ENCODE peak calls at places on chromosomes 11 and 22, in four cellular contexts. One of them, this sample, is unnamed.

GRCh38 chr11:62538470-62539237 is 8.0 kb downstream of the AHNAK start:
- DNase-seq in foreskin fibroblast: no peak
- DNase-seq in AG04450: no peak
- DNase-seq in cardiac muscle cell: no peak
- DNase-seq in this sample: no peak

GRCh38 chr22:19524170-19525115 is at the start of gene CLDN5:
- DNase-seq in AG04450: no peak
- DNase-seq in cardiac muscle cell: peak; percentile 38
- DNase-seq in foreskin fibroblast: peak; percentile 6
- DNase-seq in this sample: no peak

GRCh38 chr11:132258865-132259264 is 888.5 kb downstream of the NTM start:
- DNase-seq in AG04450: no peak
- DNase-seq in cardiac muscle cell: no peak
- DNase-seq in foreskin fibroblast: no peak
- DNase-seq in this sample: no peak

GRCh38 chr11:124115782-124116616 is 749 bp downstream of the VWA5A start:
- DNase-seq in cardiac muscle cell: peak; percentile 18
- DNase-seq in foreskin fibroblast: no peak
- DNase-seq in AG04450: no peak
- DNase-seq in this sample: no peak

GRCh38 chr11:2719831-2720603 is 20.2 kb upstream of the KCNQ1OT1 start:
- DNase-seq in AG04450: no peak
- DNase-seq in foreskin fibroblast: no peak
- DNase-seq in cardiac muscle cell: no peak
- DNase-seq in this sample: no peak

GRCh38 chr22:19821523-19822300 is 33.0 kb downstream of the GNB1L start:
- DNase-seq in foreskin fibroblast: no peak
- DNase-seq in AG04450: no peak
- DNase-seq in cardiac muscle cell: no peak
- DNase-seq in this sample: no peak

GRCh38 chr11:96109265-96110030 is 185.5 kb upstream of the MTMR2 start:
- DNase-seq in AG04450: no peak
- DNase-seq in foreskin fibroblast: no peak
- DNase-seq in cardiac muscle cell: no peak
- DNase-seq in this sample: no peak

GRCh38 chr11:129249351-129249750 is 57.2 kb upstream of the ARHGAP32 start:
- DNase-seq in cardiac muscle cell: no peak
- DNase-seq in AG04450: peak; percentile 44
- DNase-seq in foreskin fibroblast: peak; percentile 72
- DNase-seq in this sample: peak; percentile 54

GRCh38 chr11:117020873-117021564 is 77.2 kb downstream of the SIK3 start:
- DNase-seq in cardiac muscle cell: no peak
- DNase-seq in AG04450: no peak
- DNase-seq in foreskin fibroblast: no peak
- DNase-seq in this sample: no peak

GRCh38 chr11:27703453-27703852 is 3.2 kb upstream of the BDNF start:
- DNase-seq in foreskin fibroblast: no peak
- DNase-seq in cardiac muscle cell: no peak
- DNase-seq in AG04450: no peak
- DNase-seq in this sample: no peak

GRCh38 chr11:116499396-116500001 is 273.3 kb downstream of the BUD13 start:
- DNase-seq in cardiac muscle cell: peak; percentile 94
- DNase-seq in AG04450: no peak
- DNase-seq in foreskin fibroblast: peak; percentile 1
- DNase-seq in this sample: peak; percentile 3

GRCh38 chr11:117985953-117986887 is at the start of gene IL10RA:
- DNase-seq in cardiac muscle cell: peak; percentile 85
- DNase-seq in AG04450: no peak
- DNase-seq in foreskin fibroblast: peak; percentile 53
- DNase-seq in this sample: no peak

GRCh38 chr11:19530505-19530904 is 182.1 kb upstream of the NAV2 start:
- DNase-seq in cardiac muscle cell: no peak
- DNase-seq in AG04450: no peak
- DNase-seq in foreskin fibroblast: no peak
- DNase-seq in this sample: no peak

GRCh38 chr22:42202669-42203068 is 67.8 kb downstream of the TCF20 start:
- DNase-seq in cardiac muscle cell: no peak
- DNase-seq in foreskin fibroblast: no peak
- DNase-seq in AG04450: peak; percentile 21
- DNase-seq in this sample: no peak

GRCh38 chr11:44190883-44191230 is 95.4 kb downstream of the EXT2 start:
- DNase-seq in AG04450: no peak
- DNase-seq in cardiac muscle cell: no peak
- DNase-seq in foreskin fibroblast: peak; percentile 14
- DNase-seq in this sample: no peak

GRCh38 chr11:57313788-57314135 is 11.0 kb downstream of the TNKS1BP1 start:
- DNase-seq in foreskin fibroblast: no peak
- DNase-seq in cardiac muscle cell: no peak
- DNase-seq in AG04450: no peak
- DNase-seq in this sample: no peak

GRCh38 chr11:100072131-100072530 is 615.0 kb upstream of the ARHGAP42 start:
- DNase-seq in foreskin fibroblast: no peak
- DNase-seq in cardiac muscle cell: no peak
- DNase-seq in AG04450: no peak
- DNase-seq in this sample: no peak

GRCh38 chr22:40176921-40177737 is 596 bp upstream of the TNRC6B start:
- DNase-seq in foreskin fibroblast: peak; percentile 70
- DNase-seq in cardiac muscle cell: peak; percentile 17
- DNase-seq in AG04450: no peak
- DNase-seq in this sample: no peak

DNA sequence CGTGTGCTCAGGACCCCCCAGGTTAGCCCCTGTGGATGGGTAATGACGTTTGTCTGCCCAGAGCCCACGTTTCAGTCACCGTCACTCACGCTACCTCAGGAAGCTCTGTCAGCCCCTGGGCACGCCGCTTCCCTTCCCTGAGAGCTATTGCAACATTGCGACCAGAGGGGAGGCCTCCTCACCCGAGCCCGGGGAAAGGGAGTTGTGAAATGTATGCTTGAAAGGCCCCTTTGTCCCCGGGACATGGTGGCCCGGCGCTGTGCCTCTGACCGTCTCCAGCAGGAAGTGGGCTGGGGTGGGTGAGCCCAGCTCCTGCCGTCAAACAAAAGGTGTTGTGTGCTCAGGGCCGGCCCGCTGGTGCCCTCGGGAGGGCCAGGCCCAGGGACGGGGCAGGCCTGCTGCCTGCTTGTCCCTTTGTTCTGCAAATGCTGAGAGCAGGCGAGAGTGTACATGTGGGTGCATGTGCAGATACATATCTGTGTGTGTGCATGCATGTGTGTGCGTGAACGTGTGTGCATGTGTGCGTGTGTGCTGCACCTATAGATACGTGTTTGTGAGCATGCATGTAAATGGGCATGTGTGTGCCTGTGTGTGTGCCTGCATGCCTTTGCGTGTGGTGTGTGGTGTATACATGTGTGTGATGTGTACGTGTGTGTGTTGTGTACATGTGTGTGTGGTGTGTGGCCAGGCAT is 1125.0 kb downstream of the BRD1 start:
- DNase-seq in AG04450: no peak
- DNase-seq in cardiac muscle cell: no peak
- DNase-seq in foreskin fibroblast: no peak
- DNase-seq in this sample: no peak
- TF ChIP-seq CTCF in AG04450: no peak
- TF ChIP-seq CTCF in cardiac muscle cell: no peak
- TF ChIP-seq CTCF in foreskin fibroblast: no peak
- TF ChIP-seq CTCF in this sample: no peak

GRCh38 chr11:11230802-11231562 is 122.1 kb downstream of the CSNK2A3 start:
- DNase-seq in cardiac muscle cell: peak; percentile 50
- DNase-seq in foreskin fibroblast: no peak
- DNase-seq in AG04450: no peak
- DNase-seq in this sample: no peak
- TF ChIP-seq CTCF in cardiac muscle cell: peak; percentile 25
- TF ChIP-seq CTCF in foreskin fibroblast: peak; percentile 20
- TF ChIP-seq CTCF in AG04450: peak; percentile 37
- TF ChIP-seq CTCF in this sample: peak; percentile 16

DNA sequence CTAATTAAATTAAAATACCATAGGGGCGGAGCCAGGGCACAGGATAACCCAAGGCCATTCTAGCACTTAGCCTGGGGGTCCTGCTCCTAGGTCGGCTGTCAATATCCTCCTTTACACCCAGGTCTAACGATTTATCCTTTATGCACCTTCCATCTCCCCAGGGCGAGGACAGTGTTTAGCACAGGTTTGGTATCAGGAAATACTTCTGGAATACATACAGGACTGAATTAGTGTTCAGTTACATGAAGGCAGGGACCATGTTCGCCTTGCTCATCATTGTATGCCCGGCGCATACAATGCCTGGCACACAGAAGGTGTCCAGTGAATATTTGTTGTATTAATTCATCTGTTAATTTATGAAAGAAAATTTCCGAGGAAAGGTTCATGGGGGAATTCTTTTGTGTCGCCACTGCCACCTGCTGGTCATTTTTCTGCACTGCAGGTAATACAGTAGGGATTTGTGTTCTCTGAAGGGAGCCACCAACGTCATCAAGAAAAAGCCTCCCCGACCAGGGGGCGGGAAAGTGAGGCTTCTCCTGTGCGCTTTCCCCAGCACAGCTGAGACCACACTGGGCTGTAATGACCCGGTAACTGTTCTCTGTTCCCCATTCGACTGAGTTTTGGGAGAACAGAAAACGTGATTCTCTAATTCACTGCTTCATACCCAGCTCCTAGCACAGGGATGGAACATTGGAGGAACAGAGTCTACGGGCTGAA is 68.7 kb upstream of the ASPHD2 start:
- DNase-seq in AG04450: peak; percentile 44
- DNase-seq in cardiac muscle cell: peak; percentile 75
- DNase-seq in foreskin fibroblast: peak; percentile 46
- DNase-seq in this sample: peak; percentile 19
- TF ChIP-seq CTCF in AG04450: peak; percentile 92
- TF ChIP-seq CTCF in cardiac muscle cell: peak; percentile 92
- TF ChIP-seq CTCF in foreskin fibroblast: peak; percentile 90
- TF ChIP-seq CTCF in this sample: peak; percentile 88

DNA sequence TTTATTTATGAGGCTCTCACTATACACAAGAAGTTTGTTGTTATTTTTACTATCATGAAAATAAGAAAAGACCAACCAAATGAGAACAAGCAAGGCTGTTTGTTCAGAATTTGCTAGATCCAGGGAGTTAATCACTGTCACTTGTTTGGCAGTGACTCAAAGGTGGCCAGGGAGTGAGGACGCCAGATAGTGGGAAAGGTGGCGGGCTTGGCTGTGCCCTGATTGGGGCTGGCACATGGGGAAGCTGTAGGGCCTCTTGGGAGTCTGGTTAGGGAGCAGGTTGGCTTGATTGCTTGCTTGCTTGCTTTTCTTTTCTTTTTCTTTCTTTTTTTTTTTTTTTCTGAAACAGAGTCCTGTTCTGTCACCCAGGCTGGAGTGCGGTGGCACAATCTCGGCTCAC is 53.1 kb upstream of the SLC22A12 start:
- DNase-seq in cardiac muscle cell: no peak
- DNase-seq in AG04450: no peak
- DNase-seq in foreskin fibroblast: no peak
- DNase-seq in this sample: no peak
- TF ChIP-seq CTCF in cardiac muscle cell: no peak
- TF ChIP-seq CTCF in AG04450: no peak
- TF ChIP-seq CTCF in foreskin fibroblast: no peak
- TF ChIP-seq CTCF in this sample: no peak

DNA sequence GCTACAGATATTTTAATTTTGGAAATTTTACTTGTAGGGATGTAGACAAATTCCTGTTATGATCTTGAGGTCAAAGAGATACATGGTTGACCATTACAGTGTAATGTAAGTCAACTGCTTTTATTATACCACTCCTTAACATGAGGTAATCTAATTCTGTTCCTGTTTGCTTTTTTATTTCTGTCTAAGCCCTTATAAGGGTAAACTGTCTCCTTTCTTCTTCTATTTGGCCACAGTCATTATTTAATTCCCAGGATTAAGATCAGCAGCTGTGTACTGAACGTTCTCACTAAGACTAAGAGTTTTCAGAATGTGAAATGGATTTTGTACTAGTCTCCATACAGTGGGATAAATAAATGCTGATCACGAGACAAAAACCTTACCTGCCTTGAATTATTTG is 32.8 kb downstream of the C2CD3 start:
- DNase-seq in foreskin fibroblast: no peak
- DNase-seq in AG04450: peak; percentile 50
- DNase-seq in cardiac muscle cell: no peak
- DNase-seq in this sample: no peak
- TF ChIP-seq CTCF in foreskin fibroblast: no peak
- TF ChIP-seq CTCF in AG04450: no peak
- TF ChIP-seq CTCF in cardiac muscle cell: no peak
- TF ChIP-seq CTCF in this sample: no peak

GRCh38 chr11:839280-839623 is 3.1 kb downstream of the POLR2L start:
- DNase-seq in foreskin fibroblast: no peak
- DNase-seq in AG04450: no peak
- DNase-seq in cardiac muscle cell: no peak
- DNase-seq in this sample: no peak

GRCh38 chr11:839875-840617 is 2.3 kb downstream of the POLR2L start:
- DNase-seq in foreskin fibroblast: no peak
- DNase-seq in AG04450: no peak
- DNase-seq in cardiac muscle cell: no peak
- DNase-seq in this sample: no peak

GRCh38 chr11:837189-837989 is 4.6 kb downstream of the CD151 start:
- DNase-seq in foreskin fibroblast: no peak
- DNase-seq in cardiac muscle cell: no peak
- DNase-seq in AG04450: no peak
- DNase-seq in this sample: no peak

GRCh38 chr11:837990-838307 is 4.4 kb downstream of the POLR2L start:
- DNase-seq in AG04450: no peak
- DNase-seq in cardiac muscle cell: no peak
- DNase-seq in foreskin fibroblast: no peak
- DNase-seq in this sample: no peak

GRCh38 chr11:838441-839279 is 3.7 kb downstream of the POLR2L start:
- DNase-seq in foreskin fibroblast: peak; percentile 62
- DNase-seq in cardiac muscle cell: no peak
- DNase-seq in AG04450: no peak
- DNase-seq in this sample: no peak
- TF ChIP-seq CTCF in foreskin fibroblast: no peak
- TF ChIP-seq CTCF in cardiac muscle cell: peak; percentile 28
- TF ChIP-seq CTCF in AG04450: peak; percentile 46
- TF ChIP-seq CTCF in this sample: peak; percentile 21

DNA sequence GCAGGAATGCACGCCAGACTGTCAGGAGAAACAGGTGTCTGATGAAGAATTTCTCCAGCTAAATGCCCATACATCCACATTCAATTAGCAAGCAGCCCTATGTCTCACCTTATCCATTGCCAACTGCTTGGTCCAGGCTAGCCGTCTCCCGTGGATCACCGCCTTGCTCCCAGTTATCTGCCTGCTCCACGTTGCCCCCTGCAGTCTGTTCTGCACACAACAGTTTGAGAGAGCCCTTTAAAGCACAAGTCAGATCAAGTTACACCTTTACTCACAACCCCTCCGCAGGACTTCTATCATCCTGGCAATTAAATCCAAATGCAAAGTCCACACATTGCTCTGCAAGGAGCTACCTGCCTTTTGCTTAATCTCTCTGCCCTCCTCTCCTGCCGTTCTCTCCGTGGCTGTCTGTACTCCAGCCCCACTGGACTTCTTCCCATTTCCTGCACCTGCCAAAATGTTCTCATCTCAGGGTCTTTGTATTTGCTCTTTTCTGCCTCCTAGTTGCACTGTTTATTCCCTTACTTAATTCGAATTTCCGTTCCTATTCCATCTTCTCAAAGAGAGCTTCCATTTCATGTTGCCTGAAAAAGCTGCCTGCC is 185.3 kb upstream of the LARGE1 start:
- DNase-seq in AG04450: no peak
- DNase-seq in foreskin fibroblast: no peak
- DNase-seq in cardiac muscle cell: peak; percentile 69
- DNase-seq in this sample: no peak
- TF ChIP-seq CTCF in AG04450: no peak
- TF ChIP-seq CTCF in foreskin fibroblast: no peak
- TF ChIP-seq CTCF in cardiac muscle cell: no peak
- TF ChIP-seq CTCF in this sample: no peak

GRCh38 chr22:50576070-50576469 is 2.2 kb downstream of the CPT1B start:
- DNase-seq in cardiac muscle cell: peak; percentile 60
- DNase-seq in AG04450: no peak
- DNase-seq in foreskin fibroblast: no peak
- DNase-seq in this sample: no peak
- TF ChIP-seq CTCF in cardiac muscle cell: peak; percentile 49
- TF ChIP-seq CTCF in AG04450: peak; percentile 42
- TF ChIP-seq CTCF in foreskin fibroblast: peak; percentile 22
- TF ChIP-seq CTCF in this sample: no peak